ENCODE peak calls at places on chromosomes 11 and 22, in five cellular contexts. R, J, H, G and Q are unnamed samples.

GRCh38 chr11:116732740-116733385 is 39.9 kb downstream of the BUD13 start:
- DNase-seq in R (peak; percentile 88), J (peak; percentile 70), H (peak; percentile 30), G (peak; percentile 40), Q (peak; percentile 82)

GRCh38 chr11:116312560-116313340 is 460.0 kb downstream of the BUD13 start:
- DNase-seq in G (no peak), H (peak; percentile 48), R (peak; percentile 42), J (peak; percentile 25), Q (peak; percentile 50)

GRCh38 chr11:75595511-75595910 is 33.5 kb downstream of the SERPINH1 start:
- DNase-seq in H (no peak), J (no peak), R (no peak), G (no peak), Q (no peak)

GRCh38 chr11:79102821-79103220 is 338.0 kb downstream of the TENM4 start:
- DNase-seq in H (no peak), J (no peak), R (no peak), G (no peak), Q (no peak)

GRCh38 chr11:134025086-134025437 is 43.8 kb upstream of the JAM3 start:
- DNase-seq in J (no peak), R (no peak), H (no peak), G (no peak), Q (peak; percentile 26)

GRCh38 chr22:19810381-19811141 is 44.1 kb downstream of the GNB1L start:
- DNase-seq in G (no peak), J (peak; percentile 55), R (peak; percentile 31), H (peak; percentile 95), Q (no peak)

GRCh38 chr22:37549704-37550059 is 10.6 kb upstream of the CDC42EP1 start:
- DNase-seq in G (no peak), R (peak; percentile 40), J (peak; percentile 54), H (peak; percentile 60), Q (no peak)

GRCh38 chr11:128302425-128303186 is 284.8 kb downstream of the ETS1 start:
- DNase-seq in R (no peak), G (no peak), H (no peak), J (no peak), Q (no peak)

GRCh38 chr11:61999141-61999975 is 31.9 kb upstream of the FTH1 start:
- DNase-seq in H (no peak), G (no peak), R (no peak), J (peak; percentile 71), Q (no peak)

GRCh38 chr11:128831781-128832497 is 35.2 kb downstream of the KCNJ1 start:
- DNase-seq in H (no peak), R (no peak), G (no peak), J (no peak), Q (no peak)

GRCh38 chr11:102891736-102892135 is 17.0 kb upstream of the MMP12 start:
- DNase-seq in R (no peak), H (peak; percentile 28), G (no peak), J (no peak), Q (no peak)
- TF ChIP-seq CTCF in R (no peak), H (no peak), G (no peak), J (no peak), Q (no peak)

GRCh38 chr22:40182231-40182835 is 4.6 kb downstream of the TNRC6B start:
- DNase-seq in G (no peak), J (no peak), H (peak; percentile 40), R (no peak), Q (no peak)

GRCh38 chr22:40179535-40179934 is 1.8 kb downstream of the TNRC6B start:
- DNase-seq in J (no peak), H (no peak), R (no peak), G (no peak), Q (no peak)

GRCh38 chr22:40181323-40181722 is 3.6 kb downstream of the TNRC6B start:
- DNase-seq in J (no peak), R (no peak), H (no peak), G (no peak), Q (no peak)

GRCh38 chr22:40180403-40180802 is 2.7 kb downstream of the TNRC6B start:
- DNase-seq in R (no peak), G (no peak), H (no peak), J (no peak), Q (no peak)

DNA sequence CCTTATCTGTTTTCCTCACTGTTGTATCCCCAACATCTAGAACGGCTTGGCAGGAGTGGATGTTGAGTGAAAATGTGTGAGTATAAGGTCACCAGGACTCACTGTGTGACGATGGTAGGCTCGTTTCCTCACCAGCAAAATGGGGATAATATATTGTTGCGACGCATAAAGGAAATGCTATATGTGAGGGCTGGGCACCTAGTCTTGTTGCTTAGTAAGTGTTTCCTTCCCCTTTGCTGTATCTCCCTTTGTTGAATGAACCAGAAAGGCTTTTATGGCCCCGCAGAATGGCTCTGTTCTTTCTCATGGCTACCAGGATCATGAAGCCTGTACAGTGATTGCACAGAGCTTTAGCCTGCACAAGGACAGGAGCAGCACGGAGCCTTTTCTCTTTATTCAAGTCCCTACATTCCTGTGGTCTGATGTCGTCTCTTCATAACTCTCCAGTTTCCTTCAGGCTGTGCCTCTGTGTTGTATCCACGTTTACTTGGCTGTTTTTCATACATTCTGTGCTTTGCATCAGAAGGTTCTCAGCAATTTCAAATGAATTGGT is 5.4 kb downstream of the TNRC6B start:
- DNase-seq in R (peak; percentile 39), J (peak; percentile 80), H (peak; percentile 89), G (no peak), Q (no peak)
- H3K27ac ChIP-seq in R (no peak overlapping the region), J (peak overlapping the region; percentile 37), H (peak overlapping the region; percentile 52), G (peak overlapping the region; percentile 11), Q (no peak overlapping the region)

DNA sequence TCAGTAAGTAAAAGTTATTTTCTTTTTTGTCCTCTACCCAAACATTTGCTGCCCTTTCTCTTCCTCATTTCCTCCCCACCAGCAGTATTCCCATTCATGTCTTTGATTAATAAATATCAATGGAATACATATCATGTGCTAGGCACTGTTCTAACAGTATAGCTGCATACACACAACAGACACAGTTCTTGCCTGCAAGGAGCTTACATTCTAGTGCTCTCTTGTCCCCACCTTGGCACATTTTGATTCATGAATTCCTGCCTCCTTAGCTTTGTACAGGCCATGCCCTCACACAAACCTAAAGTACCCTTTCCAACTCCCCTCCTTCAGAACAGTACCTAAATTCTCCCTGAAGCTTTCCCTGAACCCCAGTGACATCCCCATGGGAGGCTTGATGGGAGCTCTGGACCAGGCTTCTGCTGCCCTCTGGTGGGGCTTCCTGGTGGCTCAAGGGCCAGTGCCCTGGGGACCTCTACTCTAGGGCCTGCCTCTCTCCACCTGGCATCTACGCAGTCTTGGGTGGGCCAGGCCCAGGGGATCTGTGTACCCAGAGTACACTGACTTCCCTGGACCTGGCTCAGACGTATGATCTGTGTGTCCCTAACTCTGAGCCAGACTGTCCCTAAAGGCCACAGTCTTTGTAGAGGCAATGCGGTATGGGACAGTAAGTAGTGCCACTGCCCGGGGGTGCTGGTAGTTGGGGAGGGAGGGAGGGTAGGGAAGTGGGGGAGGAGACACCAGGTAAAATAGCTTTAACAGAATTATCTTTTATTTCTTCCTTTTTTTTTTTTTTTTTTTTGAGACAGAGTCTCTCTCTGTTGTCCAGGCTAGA is 14.1 kb downstream of the RPS13 start:
- DNase-seq in G (no peak), J (peak; percentile 54), R (peak; percentile 81), H (no peak), Q (peak; percentile 64)
- TF ChIP-seq CTCF in G (peak; percentile 73), J (peak; percentile 87), R (peak; percentile 92), H (peak; percentile 75), Q (peak; percentile 74)

DNA sequence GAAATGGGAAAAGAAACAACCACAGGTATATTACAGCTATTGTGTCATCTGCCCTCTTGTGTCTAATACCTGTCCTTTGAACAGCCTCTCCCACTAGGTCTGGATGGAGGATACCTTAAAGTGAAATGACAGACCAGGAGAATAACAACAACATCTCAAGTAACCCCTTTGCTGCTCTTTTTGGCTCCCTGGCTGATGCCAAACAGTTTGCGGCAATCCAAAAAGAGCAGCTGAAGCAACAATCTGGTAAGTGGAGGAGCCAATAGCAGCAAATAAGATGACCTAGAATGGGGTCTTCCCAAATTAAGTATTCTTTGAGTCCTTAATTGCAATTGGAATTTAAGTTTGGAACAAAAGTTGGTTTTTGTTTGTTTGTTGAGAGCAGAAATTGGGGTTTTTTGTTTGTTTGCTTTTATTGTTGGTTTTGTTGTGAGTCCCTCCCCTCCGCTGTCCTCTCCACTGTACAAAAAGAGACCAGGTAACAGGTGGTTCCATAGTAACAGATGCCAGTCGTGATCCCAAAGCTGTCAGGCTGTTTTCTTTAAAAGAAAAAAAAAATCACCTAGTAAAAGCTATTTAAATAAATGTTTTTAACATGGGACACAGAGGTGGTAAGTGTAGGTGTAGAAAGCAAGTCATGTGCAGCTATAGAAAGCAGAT is 5.7 kb downstream of the UBE4A start:
- DNase-seq in R (no peak), J (no peak), H (no peak), G (no peak), Q (no peak)
- H3K27ac ChIP-seq in R (no peak overlapping the region), J (no peak overlapping the region), H (no peak overlapping the region), G (no peak overlapping the region), Q (no peak overlapping the region)

GRCh38 chr11:36044636-36045035 is 100.8 kb downstream of the LDLRAD3 start:
- DNase-seq in G (no peak), R (no peak), H (no peak), J (no peak), Q (no peak)

GRCh38 chr11:36037031-36037430 is 93.2 kb downstream of the LDLRAD3 start:
- DNase-seq in H (peak; percentile 49), G (no peak), J (no peak), R (no peak), Q (no peak)

GRCh38 chr11:36041988-36042606 is 98.2 kb downstream of the LDLRAD3 start:
- DNase-seq in G (no peak), J (no peak), R (no peak), H (no peak), Q (no peak)
- TF ChIP-seq CTCF in G (peak; percentile 34), J (peak; percentile 72), R (peak; percentile 61), H (peak; percentile 49), Q (no peak)